ENCODE peak calls at places on chromosomes 11 and 22, in seven cellular contexts. One of them, this sample, is unnamed.

GRCh38 chr22:19626042-19626560 is 88.2 kb upstream of the SEPTIN5 start:
- DNase-seq in AG10803: no peak
- DNase-seq in AG04450: no peak
- DNase-seq in astrocyte: no peak
- DNase-seq in cardiac fibroblast: no peak
- DNase-seq in glutamatergic neuron: no peak
- DNase-seq in kidney: no peak
- DNase-seq in this sample: no peak

GRCh38 chr11:58639103-58639502 is 16.6 kb downstream of the CNTF start:
- DNase-seq in cardiac fibroblast: no peak
- DNase-seq in glutamatergic neuron: no peak
- DNase-seq in AG04450: no peak
- DNase-seq in astrocyte: no peak
- DNase-seq in AG10803: no peak
- DNase-seq in kidney: no peak
- DNase-seq in this sample: no peak

GRCh38 chr11:205221-206001 is 1.8 kb downstream of the BET1L start:
- DNase-seq in astrocyte: no peak
- DNase-seq in kidney: peak
- DNase-seq in cardiac fibroblast: no peak
- DNase-seq in AG10803: no peak
- DNase-seq in glutamatergic neuron: no peak
- DNase-seq in AG04450: no peak
- DNase-seq in this sample: no peak

GRCh38 chr11:132638421-132638820 is 893.9 kb downstream of the OPCML start:
- DNase-seq in astrocyte: no peak
- DNase-seq in AG10803: no peak
- DNase-seq in glutamatergic neuron: no peak
- DNase-seq in kidney: no peak
- DNase-seq in cardiac fibroblast: no peak
- DNase-seq in AG04450: no peak
- DNase-seq in this sample: no peak

GRCh38 chr11:62543680-62544444 is 2.7 kb downstream of the AHNAK start:
- DNase-seq in AG04450: no peak
- DNase-seq in kidney: peak
- DNase-seq in astrocyte: no peak
- DNase-seq in cardiac fibroblast: no peak
- DNase-seq in AG10803: no peak
- DNase-seq in glutamatergic neuron: no peak
- DNase-seq in this sample: no peak

GRCh38 chr11:24239016-24239720 is 257.7 kb upstream of the LUZP2 start:
- DNase-seq in glutamatergic neuron: no peak
- DNase-seq in AG04450: peak
- DNase-seq in astrocyte: peak
- DNase-seq in kidney: no peak
- DNase-seq in cardiac fibroblast: peak
- DNase-seq in AG10803: peak
- DNase-seq in this sample: no peak

GRCh38 chr22:50114221-50114981 is 24.6 kb downstream of the MOV10L1 start:
- DNase-seq in astrocyte: peak
- DNase-seq in kidney: no peak
- DNase-seq in glutamatergic neuron: no peak
- DNase-seq in AG04450: peak
- DNase-seq in AG10803: peak
- DNase-seq in cardiac fibroblast: peak
- DNase-seq in this sample: no peak

GRCh38 chr22:43622886-43623285 is 189.2 kb downstream of the EFCAB6 start:
- DNase-seq in AG04450: no peak
- DNase-seq in glutamatergic neuron: no peak
- DNase-seq in astrocyte: no peak
- DNase-seq in kidney: no peak
- DNase-seq in AG10803: peak
- DNase-seq in cardiac fibroblast: no peak
- DNase-seq in this sample: no peak

GRCh38 chr11:126138636-126139540 is 72.6 kb downstream of the RPUSD4 start:
- DNase-seq in AG10803: no peak
- DNase-seq in glutamatergic neuron: no peak
- DNase-seq in astrocyte: no peak
- DNase-seq in kidney: no peak
- DNase-seq in cardiac fibroblast: no peak
- DNase-seq in AG04450: no peak
- DNase-seq in this sample: no peak

GRCh38 chr11:2447253-2447950 is 2.6 kb downstream of the KCNQ1 start:
- DNase-seq in astrocyte: no peak
- DNase-seq in cardiac fibroblast: no peak
- DNase-seq in glutamatergic neuron: peak
- DNase-seq in AG10803: peak
- DNase-seq in kidney: peak
- DNase-seq in AG04450: no peak
- DNase-seq in this sample: no peak

GRCh38 chr11:20670932-20671403 is 1.6 kb downstream of the NELL1 start:
- DNase-seq in glutamatergic neuron: no peak
- DNase-seq in cardiac fibroblast: no peak
- DNase-seq in kidney: peak
- DNase-seq in astrocyte: no peak
- DNase-seq in AG04450: no peak
- DNase-seq in AG10803: no peak
- DNase-seq in this sample: peak

GRCh38 chr22:19984201-19984753 is 32.3 kb downstream of the ARVCF start:
- DNase-seq in AG10803: peak
- DNase-seq in glutamatergic neuron: no peak
- DNase-seq in AG04450: peak
- DNase-seq in astrocyte: peak
- DNase-seq in kidney: peak
- DNase-seq in cardiac fibroblast: peak
- DNase-seq in this sample: no peak

GRCh38 chr11:8219257-8220021 is 44.2 kb downstream of the LMO1 start:
- DNase-seq in astrocyte: peak
- DNase-seq in kidney: peak
- DNase-seq in AG10803: peak
- DNase-seq in glutamatergic neuron: peak
- DNase-seq in AG04450: peak
- DNase-seq in cardiac fibroblast: peak
- DNase-seq in this sample: peak

GRCh38 chr22:50531546-50532352 is 1.9 kb upstream of the TYMP start:
- DNase-seq in AG04450: no peak
- DNase-seq in astrocyte: peak
- DNase-seq in glutamatergic neuron: peak
- DNase-seq in kidney: peak
- DNase-seq in AG10803: peak
- DNase-seq in cardiac fibroblast: peak
- DNase-seq in this sample: peak

GRCh38 chr11:43802509-43802908 is 78.1 kb upstream of the ALKBH3 start:
- DNase-seq in AG04450: no peak
- DNase-seq in glutamatergic neuron: no peak
- DNase-seq in kidney: no peak
- DNase-seq in cardiac fibroblast: peak
- DNase-seq in astrocyte: no peak
- DNase-seq in AG10803: no peak
- DNase-seq in this sample: no peak
- TF ChIP-seq CTCF in AG04450: peak
- TF ChIP-seq CTCF in glutamatergic neuron: peak
- TF ChIP-seq CTCF in kidney: no peak
- TF ChIP-seq CTCF in cardiac fibroblast: peak
- TF ChIP-seq CTCF in astrocyte: peak
- TF ChIP-seq CTCF in AG10803: peak
- TF ChIP-seq CTCF in this sample: peak

GRCh38 chr11:26698224-26698623 is 23.6 kb downstream of the SLC5A12 start:
- DNase-seq in AG10803: no peak
- DNase-seq in AG04450: no peak
- DNase-seq in astrocyte: no peak
- DNase-seq in kidney: no peak
- DNase-seq in cardiac fibroblast: no peak
- DNase-seq in glutamatergic neuron: no peak
- DNase-seq in this sample: no peak
- TF ChIP-seq CTCF in AG10803: no peak
- TF ChIP-seq CTCF in AG04450: no peak
- TF ChIP-seq CTCF in astrocyte: no peak
- TF ChIP-seq CTCF in kidney: no peak
- TF ChIP-seq CTCF in cardiac fibroblast: no peak
- TF ChIP-seq CTCF in glutamatergic neuron: no peak
- TF ChIP-seq CTCF in this sample: no peak

GRCh38 chr11:124669193-124669592 is 4.3 kb downstream of the SIAE start:
- DNase-seq in kidney: no peak
- DNase-seq in AG04450: no peak
- DNase-seq in cardiac fibroblast: peak
- DNase-seq in glutamatergic neuron: peak
- DNase-seq in AG10803: peak
- DNase-seq in astrocyte: peak
- DNase-seq in this sample: peak
- TF ChIP-seq CTCF in kidney: peak
- TF ChIP-seq CTCF in AG04450: peak
- TF ChIP-seq CTCF in cardiac fibroblast: peak
- TF ChIP-seq CTCF in glutamatergic neuron: peak
- TF ChIP-seq CTCF in AG10803: peak
- TF ChIP-seq CTCF in astrocyte: peak
- TF ChIP-seq CTCF in this sample: peak

DNA sequence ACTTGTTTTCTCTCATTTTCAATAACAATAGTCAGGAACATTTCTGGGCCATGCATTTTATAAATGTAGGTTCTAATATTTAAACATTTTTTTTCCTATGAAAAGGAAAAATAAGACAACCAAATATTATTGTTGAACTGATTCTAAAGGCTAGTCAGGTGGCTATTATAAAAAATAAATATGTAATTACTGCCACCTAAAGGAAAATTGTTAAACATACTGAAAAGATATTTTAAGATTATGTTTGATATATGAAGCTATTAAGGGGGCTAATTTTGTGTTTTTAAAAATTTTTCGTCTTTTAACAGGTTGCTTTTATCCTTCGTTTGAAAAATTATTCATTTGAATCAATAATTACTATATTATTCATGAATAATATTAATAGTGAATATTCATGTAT is 62.2 kb upstream of the FDX1 start:
- DNase-seq in glutamatergic neuron: no peak
- DNase-seq in kidney: no peak
- DNase-seq in AG10803: no peak
- DNase-seq in AG04450: no peak
- DNase-seq in astrocyte: no peak
- DNase-seq in cardiac fibroblast: peak
- DNase-seq in this sample: no peak
- TF ChIP-seq CTCF in glutamatergic neuron: no peak
- TF ChIP-seq CTCF in kidney: no peak
- TF ChIP-seq CTCF in AG10803: no peak
- TF ChIP-seq CTCF in AG04450: peak
- TF ChIP-seq CTCF in astrocyte: no peak
- TF ChIP-seq CTCF in cardiac fibroblast: no peak
- TF ChIP-seq CTCF in this sample: no peak

DNA sequence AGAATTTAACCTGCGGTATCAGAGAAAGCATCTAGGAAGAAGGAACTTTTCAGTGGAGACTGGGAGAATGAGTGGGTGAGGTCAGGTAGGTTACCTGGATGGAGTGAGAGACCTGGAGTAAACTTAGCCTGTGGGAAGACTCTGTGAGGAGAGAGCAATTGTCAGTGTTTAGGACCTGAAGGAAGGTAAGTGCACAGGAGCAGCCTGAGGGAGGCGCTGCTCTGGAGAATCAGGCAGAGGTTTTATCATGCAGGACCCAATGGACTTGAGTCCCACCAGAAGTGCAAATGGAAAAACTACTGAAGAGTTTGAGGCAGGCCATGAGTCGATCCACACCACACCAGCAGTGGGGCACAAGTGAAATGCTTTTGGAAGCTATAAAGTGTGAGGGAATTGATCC is 10.6 kb upstream of the IFTAP start:
- DNase-seq in glutamatergic neuron: no peak
- DNase-seq in AG10803: no peak
- DNase-seq in astrocyte: no peak
- DNase-seq in kidney: no peak
- DNase-seq in cardiac fibroblast: no peak
- DNase-seq in AG04450: no peak
- DNase-seq in this sample: no peak
- TF ChIP-seq CTCF in glutamatergic neuron: no peak
- TF ChIP-seq CTCF in AG10803: no peak
- TF ChIP-seq CTCF in astrocyte: no peak
- TF ChIP-seq CTCF in kidney: no peak
- TF ChIP-seq CTCF in cardiac fibroblast: no peak
- TF ChIP-seq CTCF in AG04450: no peak
- TF ChIP-seq CTCF in this sample: no peak

DNA sequence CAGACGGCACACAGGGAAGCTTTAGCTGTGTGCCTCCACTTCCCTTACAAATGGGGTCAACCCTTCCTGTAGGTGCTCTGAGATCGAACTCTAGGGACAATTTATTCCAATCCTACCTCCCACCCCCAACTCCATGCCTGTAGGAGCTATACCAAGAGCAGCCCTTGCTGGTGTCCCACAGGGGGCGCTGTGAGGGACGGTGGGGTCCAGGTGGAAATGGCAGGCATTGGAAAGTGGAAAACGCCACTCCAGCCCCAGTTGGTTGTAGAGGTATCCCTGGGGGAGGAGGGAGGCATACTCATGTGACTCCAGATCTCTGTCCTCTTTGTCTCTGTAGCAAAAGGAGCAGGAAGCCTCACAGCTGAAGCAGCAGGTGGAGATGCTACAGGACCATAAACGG is 161.3 kb downstream of the MYO18B start:
- DNase-seq in AG04450: no peak
- DNase-seq in cardiac fibroblast: no peak
- DNase-seq in glutamatergic neuron: peak
- DNase-seq in astrocyte: no peak
- DNase-seq in AG10803: no peak
- DNase-seq in kidney: no peak
- DNase-seq in this sample: peak
- TF ChIP-seq CTCF in AG04450: no peak
- TF ChIP-seq CTCF in cardiac fibroblast: no peak
- TF ChIP-seq CTCF in glutamatergic neuron: peak
- TF ChIP-seq CTCF in astrocyte: no peak
- TF ChIP-seq CTCF in AG10803: peak
- TF ChIP-seq CTCF in kidney: no peak
- TF ChIP-seq CTCF in this sample: peak

This sample was measured in nephron progenitor cell.